ENCODE peak calls at places on chromosomes 16 and 17, in ten cellular contexts. A, T, I, Q, C, U, L, O, W and K are unnamed samples.

GRCh38 chr17:51461578-51462004 is 201.2 kb downstream of the UTP18 start:
- DNase-seq in O (no peak), I (peak), Q (peak), L (peak), T (peak), C (peak), U (peak), A (peak), W (peak), K (no peak)

GRCh38 chr17:69551212-69552010 is 136.9 kb downstream of the MAP2K6 start:
- DNase-seq in W (no peak), Q (no peak), C (no peak), A (no peak), U (no peak), L (no peak), I (no peak), O (no peak), T (no peak), K (no peak)

GRCh38 chr16:84683691-84684591 is 15.9 kb upstream of the USP10 start:
- DNase-seq in O (no peak), Q (no peak), I (no peak), T (no peak), A (no peak), W (no peak), L (no peak), U (no peak), C (no peak), K (no peak)

GRCh38 chr17:60154616-60155426 is 5.0 kb downstream of the CA4 start:
- DNase-seq in I (no peak), W (no peak), L (no peak), O (no peak), C (no peak), U (no peak), A (no peak), T (no peak), Q (no peak), K (no peak)

GRCh38 chr16:4550587-4550986 is 5.6 kb upstream of the C16orf96 start:
- DNase-seq in O (no peak), W (no peak), C (no peak), L (no peak), A (no peak), U (no peak), T (no peak), I (no peak), Q (no peak), K (no peak)

GRCh38 chr17:50280068-50280467 is 5.8 kb downstream of the TMEM92 start:
- DNase-seq in T (no peak), I (peak), W (no peak), C (no peak), O (no peak), U (no peak), A (no peak), L (no peak), Q (no peak), K (no peak)

GRCh38 chr17:56222255-56222654 is 69.0 kb downstream of the ANKFN1 start:
- DNase-seq in Q (no peak), A (no peak), W (no peak), O (no peak), U (no peak), I (no peak), L (no peak), C (no peak), T (no peak), K (no peak)

GRCh38 chr17:56514264-56514663 is 79.2 kb upstream of the NOG start:
- DNase-seq in O (no peak), A (no peak), C (no peak), W (no peak), Q (no peak), U (no peak), I (no peak), T (no peak), L (no peak), K (no peak)

GRCh38 chr16:87692176-87692575 is 73.6 kb downstream of the KLHDC4 start:
- DNase-seq in Q (no peak), O (no peak), U (no peak), I (no peak), T (no peak), A (no peak), W (no peak), C (no peak), L (no peak), K (no peak)

GRCh38 chr17:42992872-42993271 is 5.3 kb upstream of the RPL27 start:
- DNase-seq in T (no peak), W (no peak), U (no peak), I (no peak), C (no peak), O (no peak), Q (no peak), A (no peak), L (no peak), K (no peak)

GRCh38 chr17:28573521-28573920 is 2.2 kb upstream of the PIGS start:
- DNase-seq in U (no peak), I (no peak), W (no peak), A (no peak), Q (no peak), T (no peak), O (no peak), C (no peak), L (no peak), K (no peak)

GRCh38 chr16:76639685-76640289 is 362.6 kb downstream of the CNTNAP4 start:
- DNase-seq in O (no peak), C (no peak), L (no peak), A (peak), Q (no peak), W (peak), U (no peak), I (no peak), T (no peak), K (no peak)

GRCh38 chr16:56288019-56288418 is 96.7 kb downstream of the GNAO1 start:
- DNase-seq in A (peak), C (no peak), U (no peak), O (no peak), I (no peak), T (no peak), W (no peak), L (no peak), Q (no peak), K (no peak)

GRCh38 chr17:29643817-29644160 is 21.1 kb upstream of the CORO6 start:
- DNase-seq in I (no peak), C (no peak), W (no peak), Q (no peak), L (no peak), U (no peak), A (no peak), T (no peak), O (no peak), K (no peak)

GRCh38 chr16:25709182-25709581 is 17.4 kb downstream of the HS3ST4 start:
- DNase-seq in A (no peak), U (no peak), O (no peak), T (no peak), L (no peak), W (no peak), I (no peak), Q (no peak), C (no peak), K (no peak)

GRCh38 chr16:4320030-4320429 is 4.2 kb downstream of the GLIS2 start:
- DNase-seq in L (no peak), O (no peak), Q (no peak), A (no peak), C (no peak), W (no peak), I (no peak), T (no peak), U (no peak), K (peak)

GRCh38 chr17:78130439-78131101 is at the start of gene TMC8:
- DNase-seq in W (peak), C (peak), I (peak), A (no peak), O (no peak), U (peak), L (no peak), T (peak), Q (peak), K (no peak)

GRCh38 chr17:74165811-74166365 is 37.6 kb upstream of the RPL38 start:
- DNase-seq in W (no peak), Q (no peak), L (no peak), I (no peak), T (no peak), C (no peak), U (no peak), O (no peak), A (no peak), K (no peak)

GRCh38 chr17:41975099-41976083 is 8.8 kb downstream of the CNP start:
- DNase-seq in I (no peak), Q (no peak), T (no peak), O (no peak), A (no peak), L (no peak), C (no peak), U (no peak), W (no peak), K (no peak)

GRCh38 chr16:73122604-73123386 is 74.9 kb upstream of the ZFHX3 start:
- DNase-seq in W (no peak), A (no peak), C (no peak), Q (no peak), O (no peak), I (no peak), T (no peak), U (no peak), L (no peak), K (no peak)

GRCh38 chr16:10385725-10386516 is at the start of gene ATF7IP2:
- DNase-seq in C (peak), T (peak), W (peak), U (peak), A (no peak), Q (peak), L (peak), O (peak), I (peak), K (peak)

GRCh38 chr17:48333034-48333491 is 97.0 kb downstream of the SKAP1 start:
- DNase-seq in C (no peak), L (no peak), Q (no peak), U (no peak), A (no peak), O (no peak), T (no peak), I (no peak), W (no peak), K (no peak)

GRCh38 chr17:18087610-18088491 is at the start of gene DRG2:
- DNase-seq in U (peak), C (peak), I (peak), W (peak), A (peak), L (peak), T (peak), O (peak), Q (peak), K (peak)

GRCh38 chr16:52114414-52114813 is 432.5 kb downstream of the TOX3 start:
- DNase-seq in U (no peak), W (no peak), L (no peak), O (no peak), A (no peak), T (no peak), Q (no peak), I (no peak), C (no peak), K (no peak)

GRCh38 chr16:12546918-12547607 is 256.6 kb downstream of the CPPED1 start:
- DNase-seq in C (no peak), W (no peak), T (no peak), U (no peak), L (no peak), A (no peak), Q (no peak), I (no peak), O (no peak), K (no peak)

GRCh38 chr17:81365148-81365600 is 30.1 kb upstream of the BAHCC1 start:
- DNase-seq in A (peak), T (no peak), L (no peak), C (peak), O (peak), U (no peak), Q (peak), I (peak), W (no peak), K (peak)

GRCh38 chr17:76529643-76530488 is 7.6 kb downstream of the CYGB start:
- DNase-seq in L (peak), W (no peak), I (no peak), C (no peak), T (no peak), Q (no peak), A (no peak), O (no peak), U (no peak), K (peak)

GRCh38 chr17:32496348-32497078 is 9.7 kb downstream of the CDK5R1 start:
- DNase-seq in A (no peak), L (no peak), O (no peak), T (no peak), I (no peak), U (no peak), W (no peak), C (no peak), Q (no peak), K (peak)

GRCh38 chr17:46117850-46118696 is 75.2 kb downstream of the KANSL1 start:
- DNase-seq in W (no peak), C (no peak), A (no peak), O (no peak), U (no peak), T (no peak), L (no peak), Q (no peak), I (no peak), K (no peak)

GRCh38 chr17:68381076-68381900 is 76.0 kb downstream of the WIPI1 start:
- DNase-seq in W (no peak), O (peak), L (no peak), T (no peak), C (peak), I (no peak), Q (peak), U (no peak), A (no peak), K (no peak)

GRCh38 chr16:19175492-19176262 is 7.6 kb downstream of the SYT17 start:
- DNase-seq in U (no peak), I (no peak), L (no peak), C (no peak), A (no peak), T (no peak), O (no peak), W (no peak), Q (no peak), K (no peak)

GRCh38 chr16:73116576-73116975 is 68.6 kb upstream of the ZFHX3 start:
- DNase-seq in T (no peak), O (no peak), U (no peak), W (no peak), C (no peak), I (no peak), L (no peak), Q (no peak), A (no peak), K (no peak)

GRCh38 chr16:70577256-70577698 is 53.7 kb downstream of the SF3B3 start:
- DNase-seq in T (no peak), Q (peak), A (no peak), L (no peak), W (no peak), C (peak), O (peak), U (no peak), I (no peak), K (peak)

GRCh38 chr17:32275060-32276042 is 9.7 kb downstream of the RHBDL3 start:
- DNase-seq in I (no peak), Q (peak), A (no peak), T (no peak), W (no peak), U (no peak), C (no peak), O (peak), L (no peak), K (peak)

GRCh38 chr16:79047337-79047736 is 553.2 kb downstream of the MAF start:
- DNase-seq in A (peak), Q (no peak), W (peak), C (peak), I (no peak), T (no peak), U (no peak), O (no peak), L (no peak), K (no peak)